ENCODE peak calls at places on chromosome 11, in five cellular contexts. A is sigmoid colon, B is upper lobe of left lung, N is heart left ventricle, M is A549. L is an unnamed sample.

GRCh38 chr11:119937412-119937811 is 200.5 kb downstream of the TRIM29 start:
- DNase-seq in A (no peak), B (no peak), N (no peak), M (no peak), L (no peak)

GRCh38 chr11:128926000-128926399 is 16.7 kb downstream of the TP53AIP1 start:
- DNase-seq in A (no peak), B (no peak), N (no peak), M (no peak), L (no peak)

GRCh38 chr11:29125621-29126020 is 891.2 kb downstream of the KCNA4 start:
- DNase-seq in A (no peak), B (no peak), N (no peak), M (no peak), L (no peak)

GRCh38 chr11:106422585-106422984 is 345.1 kb downstream of the AASDHPPT start:
- DNase-seq in A (no peak), B (no peak), N (no peak), M (no peak), L (no peak)

GRCh38 chr11:79393362-79394043 is 47.3 kb downstream of the TENM4 start:
- DNase-seq in A (no peak), B (no peak), N (no peak), M (peak), L (no peak)

GRCh38 chr11:111303476-111303875 is 5.1 kb downstream of the POU2AF3 start:
- DNase-seq in A (no peak), B (no peak), N (no peak), M (peak), L (no peak)

GRCh38 chr11:29616611-29617010 is 400.2 kb downstream of the KCNA4 start:
- DNase-seq in A (no peak), B (no peak), N (no peak), M (no peak), L (no peak)

GRCh38 chr11:15146271-15147003 is 31.7 kb downstream of the INSC start:
- DNase-seq in A (no peak), B (no peak), N (no peak), M (no peak), L (no peak)

GRCh38 chr11:69892237-69892985 is 73.2 kb upstream of the FGF3 start:
- DNase-seq in A (no peak), B (peak), N (peak), M (peak), L (no peak)

DNA sequence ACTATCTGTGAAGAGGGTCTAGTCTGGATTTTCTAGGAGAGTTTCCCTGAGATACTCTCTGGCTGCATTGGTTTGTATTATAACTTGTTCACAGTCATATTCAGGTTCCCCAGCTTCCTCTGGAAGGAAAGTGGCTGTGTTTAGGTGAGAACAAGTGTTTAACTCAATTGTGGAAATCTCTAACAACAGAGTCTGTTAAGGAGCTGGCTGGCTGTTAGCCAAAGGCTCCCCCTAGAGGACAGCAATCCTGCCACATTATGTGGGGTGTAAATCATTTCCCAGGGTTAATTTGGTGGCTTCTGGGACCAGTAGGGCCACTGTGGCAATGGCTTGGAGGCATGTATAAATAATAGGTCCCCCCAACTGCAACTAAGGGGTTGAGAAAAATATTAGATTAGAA is 18.4 kb downstream of the MS4A6E start:
- DNase-seq in A (no peak), B (no peak), N (no peak), M (peak), L (peak)
- H3K27ac ChIP-seq in A (no peak), B (no peak), N (no peak), M (no peak), L (no peak)

GRCh38 chr11:67312187-67313021 is 9.1 kb downstream of the SSH3 start:
- DNase-seq in A (no peak), B (no peak), N (no peak), M (peak), L (peak)
- TF ChIP-seq POLR2A in A (no peak), B (no peak), N (no peak), M (no peak), L (no peak)

DNA sequence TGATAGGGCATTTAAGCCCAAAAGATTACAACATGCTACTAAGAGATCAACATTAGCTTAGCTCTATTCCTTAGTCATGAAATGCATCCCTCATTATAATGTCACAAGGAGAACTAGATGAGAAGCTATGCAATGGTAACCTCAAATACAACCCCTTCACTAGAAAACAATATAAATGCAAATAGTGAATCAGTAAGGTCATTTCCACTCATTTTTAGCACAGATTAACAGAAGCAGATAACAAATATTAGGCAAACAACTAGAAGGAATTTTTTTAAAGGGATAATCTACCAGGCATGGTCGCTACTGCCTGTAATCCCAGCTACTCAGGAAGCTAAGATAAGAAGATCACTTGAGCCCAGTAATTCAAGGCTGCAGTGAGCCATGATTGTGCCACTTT is 28.2 kb downstream of the SIK3 start:
- DNase-seq in A (no peak), B (no peak), N (no peak), M (no peak), L (no peak)
- H3K27ac ChIP-seq in A (no peak), B (no peak), N (no peak), M (peak), L (no peak)

GRCh38 chr11:65021509-65021908 is 5.7 kb upstream of the SNX15 start:
- DNase-seq in A (no peak), B (no peak), N (peak), M (no peak), L (no peak)

GRCh38 chr11:65026810-65027209 is 429 bp upstream of the SNX15 start:
- DNase-seq in A (no peak), B (no peak), N (no peak), M (no peak), L (no peak)

GRCh38 chr11:65032216-65032615 is 5.0 kb downstream of the SNX15 start:
- DNase-seq in A (no peak), B (no peak), N (no peak), M (no peak), L (no peak)

GRCh38 chr11:65027213-65028067 is at the start of gene SNX15:
- DNase-seq in A (peak), B (peak), N (peak), M (peak), L (peak)
- TF ChIP-seq POLR2A in A (peak), B (no peak), N (peak), M (peak), L (peak)

DNA sequence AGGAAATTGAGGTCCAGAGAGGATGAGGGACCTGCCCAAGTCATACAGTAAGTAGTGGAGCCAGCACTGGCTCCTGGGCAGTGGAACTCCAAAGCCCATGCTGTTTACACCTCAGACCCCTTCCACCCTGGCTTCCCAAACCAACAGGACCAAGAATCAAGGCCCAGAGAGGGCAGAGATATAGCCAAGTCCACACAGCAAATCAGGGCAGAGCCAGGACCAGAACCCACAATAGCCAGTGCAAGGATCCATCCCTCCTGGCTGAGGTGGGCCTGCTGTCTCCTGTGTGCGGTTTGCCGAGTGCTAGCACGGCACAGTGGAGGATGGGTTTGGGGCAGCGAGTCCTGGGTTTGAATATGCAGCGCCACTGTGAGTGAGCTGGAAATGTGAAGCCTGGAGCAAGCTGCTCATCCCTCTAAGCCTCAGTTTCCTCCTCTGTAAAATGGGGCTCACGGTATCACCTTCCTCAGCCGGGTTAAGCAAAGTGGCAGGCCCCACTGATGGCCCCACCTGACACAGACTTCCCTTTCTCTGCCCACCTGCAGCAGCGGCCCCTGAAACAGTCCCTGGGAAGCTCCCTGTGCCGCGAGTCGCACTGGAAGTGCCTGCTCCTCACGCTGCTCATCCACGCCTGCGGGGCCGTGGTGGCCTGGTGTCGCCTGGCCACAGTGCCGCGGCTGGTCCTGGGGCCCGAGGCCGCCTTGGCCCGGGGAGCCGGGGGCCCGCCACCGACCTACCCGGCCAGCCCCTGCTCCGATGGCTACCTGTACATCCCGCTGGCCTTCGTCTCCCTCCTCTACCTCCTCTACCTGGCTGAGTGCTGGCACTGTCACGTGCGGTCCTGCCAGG is 2.3 kb downstream of the TMEM151A start:
- DNase-seq in A (no peak), B (no peak), N (no peak), M (no peak), L (no peak)
- H3K27ac ChIP-seq in A (no peak), B (no peak), N (no peak), M (no peak), L (no peak)

L was measured in Peyer's patch.